ENCODE peak calls at places on chromosomes 3 and 15, in four cellular contexts. Y is mesenchymal stem cell, P is H9, R is H1. D is an unnamed sample.

GRCh38 chr3:196803891-196804468 is 63.7 kb upstream of the SENP5 start:
- DNase-seq in Y (no peak), P (no peak), R (no peak), D (no peak)

GRCh38 chr15:98146031-98146430 is 185.5 kb downstream of the ARRDC4 start:
- DNase-seq in Y (no peak), P (no peak), R (no peak), D (no peak)

GRCh38 chr3:10950476-10951294 is 41.9 kb upstream of the SLC6A1 start:
- DNase-seq in Y (peak; percentile 15), P (peak; percentile 62), R (no peak), D (no peak)

GRCh38 chr3:137642831-137643230 is 121.3 kb upstream of the SOX14 start:
- DNase-seq in Y (no peak), P (no peak), R (no peak), D (no peak)

GRCh38 chr3:132343018-132343612 is 25.9 kb downstream of the ACP3 start:
- DNase-seq in Y (peak; percentile 72), P (peak; percentile 39), R (no peak), D (peak; percentile 48)

GRCh38 chr3:136343873-136344281 is 93.7 kb downstream of the PCCB start:
- DNase-seq in Y (peak; percentile 98), P (no peak), R (no peak), D (no peak)

GRCh38 chr15:51094606-51095569 is at the start of gene TNFAIP8L3:
- DNase-seq in Y (no peak), P (peak; percentile 46), R (no peak), D (peak; percentile 18)

GRCh38 chr3:31634485-31634884 is 101.8 kb downstream of the STT3B start:
- DNase-seq in Y (no peak), P (no peak), R (no peak), D (no peak)

GRCh38 chr15:43150171-43150929 is 17.0 kb downstream of the TMEM62 start:
- DNase-seq in Y (peak; percentile 99), P (no peak), R (no peak), D (no peak)

GRCh38 chr15:90402806-90403205 is 14.8 kb downstream of the IQGAP1 start:
- DNase-seq in Y (no peak), P (no peak), R (no peak), D (no peak)

GRCh38 chr3:19543212-19543841 is 390.7 kb downstream of the EFHB start:
- DNase-seq in Y (no peak), P (peak; percentile 49), R (no peak), D (peak; percentile 9)

GRCh38 chr3:105885261-105885660 is 16.4 kb upstream of the CBLB start:
- DNase-seq in Y (no peak), P (no peak), R (no peak), D (no peak)

GRCh38 chr15:39586387-39587171 is 5.7 kb downstream of the THBS1 start:
- DNase-seq in Y (peak; percentile 60), P (no peak), R (no peak), D (no peak)

GRCh38 chr3:11548721-11549131 is 95.0 kb downstream of the VGLL4 start:
- DNase-seq in Y (peak; percentile 78), P (no peak), R (no peak), D (no peak)

GRCh38 chr15:58228708-58229107 is 90.5 kb downstream of the AQP9 start:
- DNase-seq in Y (peak; percentile 90), P (no peak), R (no peak), D (no peak)

GRCh38 chr3:195810455-195810845 is 1.3 kb downstream of the MUC4 start:
- DNase-seq in Y (no peak), P (no peak), R (no peak), D (no peak)

GRCh38 chr3:167113466-167113865 is 266.6 kb downstream of the ZBBX start:
- DNase-seq in Y (no peak), P (no peak), R (no peak), D (peak; percentile 20)

GRCh38 chr3:184740509-184741258 is 28.8 kb upstream of the MAGEF1 start:
- DNase-seq in Y (peak; percentile 60), P (peak; percentile 24), R (no peak), D (no peak)

GRCh38 chr3:149042766-149043386 is 43.5 kb downstream of the HLTF start:
- DNase-seq in Y (peak; percentile 13), P (no peak), R (no peak), D (no peak)

GRCh38 chr15:82995938-82996337 is 9.9 kb downstream of the RAMAC start:
- DNase-seq in Y (peak; percentile 37), P (no peak), R (no peak), D (no peak)

GRCh38 chr3:194930439-194931204 is 244.9 kb downstream of the FAM43A start:
- DNase-seq in Y (peak; percentile 79), P (no peak), R (no peak), D (no peak)

GRCh38 chr3:158368271-158368670 is 202.7 kb upstream of the MLF1 start:
- DNase-seq in Y (no peak), P (no peak), R (no peak), D (peak; percentile 18)

GRCh38 chr15:73346735-73347312 is 21.9 kb downstream of the HCN4 start:
- DNase-seq in Y (peak; percentile 42), P (peak; percentile 81), R (peak; percentile 34), D (peak; percentile 74)

GRCh38 chr15:73865379-73865778 is 8.0 kb upstream of the TBC1D21 start:
- DNase-seq in Y (no peak), P (no peak), R (no peak), D (no peak)

GRCh38 chr3:72171461-72171860 is 386.5 kb upstream of the PROK2 start:
- DNase-seq in Y (no peak), P (no peak), R (no peak), D (no peak)

GRCh38 chr15:62739082-62739481 is 303.5 kb upstream of the TPM1 start:
- DNase-seq in Y (peak; percentile 23), P (no peak), R (no peak), D (no peak)

GRCh38 chr3:7820969-7821368 is 680.7 kb upstream of the LMCD1 start:
- DNase-seq in Y (no peak), P (no peak), R (no peak), D (no peak)

GRCh38 chr3:46668116-46668515 is 25.4 kb downstream of the ALS2CL start:
- DNase-seq in Y (no peak), P (peak; percentile 22), R (no peak), D (no peak)

GRCh38 chr15:85404922-85405293 is 24.5 kb downstream of the AKAP13 start:
- DNase-seq in Y (peak; percentile 48), P (no peak), R (no peak), D (peak; percentile 27)

GRCh38 chr3:112984485-112984884 is 6.3 kb upstream of the GTPBP8 start:
- DNase-seq in Y (peak; percentile 49), P (no peak), R (no peak), D (no peak)

GRCh38 chr15:22811640-22812039 is 25.2 kb downstream of the NIPA1 start:
- DNase-seq in Y (peak; percentile 37), P (peak; percentile 64), R (no peak), D (no peak)

GRCh38 chr3:113094514-113094913 is 103.7 kb downstream of the GTPBP8 start:
- DNase-seq in Y (no peak), P (no peak), R (no peak), D (peak; percentile 57)

GRCh38 chr3:70815817-70816216 is 503.4 kb upstream of the MDFIC2 start:
- DNase-seq in Y (no peak), P (no peak), R (no peak), D (no peak)

GRCh38 chr3:179630753-179631451 is 21.9 kb upstream of the USP13 start:
- DNase-seq in Y (no peak), P (no peak), R (no peak), D (no peak)

GRCh38 chr3:13867727-13868126 is 12.1 kb downstream of the WNT7A start:
- DNase-seq in Y (no peak), P (no peak), R (no peak), D (no peak)

GRCh38 chr3:106810461-106810733 is 566.8 kb upstream of the CCDC54 start:
- DNase-seq in Y (peak; percentile 3), P (no peak), R (no peak), D (no peak)

GRCh38 chr3:69294014-69294771 is 91.7 kb downstream of the FRMD4B start:
- DNase-seq in Y (peak; percentile 62), P (no peak), R (no peak), D (no peak)

GRCh38 chr3:42728668-42729364 is 26.2 kb upstream of the HHATL start:
- DNase-seq in Y (no peak), P (peak; percentile 21), R (no peak), D (no peak)

GRCh38 chr15:82851981-82852511 is 42.6 kb downstream of the WHAMM start:
- DNase-seq in Y (no peak), P (no peak), R (no peak), D (no peak)

GRCh38 chr3:23761440-23761896 is 44.3 kb upstream of the UBE2E1 start:
- DNase-seq in Y (peak; percentile 67), P (peak; percentile 66), R (no peak), D (no peak)
- H2BK15ac ChIP-seq in Y (no peak overlapping the region), P (no peak overlapping the region), R (no peak overlapping the region), D (no peak overlapping the region)

GRCh38 chr3:29279830-29280229 is 1.0 kb upstream of the RBMS3 start:
- DNase-seq in Y (peak; percentile 37), P (no peak), R (no peak), D (no peak)
- H2BK12ac ChIP-seq in Y (no peak overlapping the region), P (no peak overlapping the region), R (no peak overlapping the region), D (no peak overlapping the region)

DNA sequence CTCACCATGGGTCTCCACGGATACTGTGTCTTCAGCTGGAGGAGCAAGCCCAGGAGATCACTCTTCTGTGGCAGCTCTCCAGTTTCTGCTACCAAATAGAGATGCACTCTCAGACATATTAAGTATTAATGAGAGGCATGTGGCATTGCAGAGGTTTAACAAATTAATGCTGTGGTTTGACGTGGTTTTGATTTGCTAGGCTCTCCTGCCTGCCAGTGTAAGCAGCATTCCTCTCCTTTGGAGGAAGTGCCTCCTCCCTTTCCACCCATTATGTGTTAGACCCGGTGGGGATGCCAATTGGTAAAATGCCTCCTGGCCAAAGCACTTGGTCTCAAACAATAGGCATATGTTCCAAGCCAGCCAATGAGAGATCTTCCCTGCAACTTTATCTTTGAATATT is 124.8 kb downstream of the MYLK start:
- DNase-seq in Y (no peak), P (no peak), R (no peak), D (no peak)
- H2AK5ac ChIP-seq in Y (peak overlapping the region; percentile 79), P (no peak overlapping the region), R (no peak overlapping the region), D (no peak overlapping the region)

GRCh38 chr3:33364060-33364459 is 76.1 kb downstream of the UBP1 start:
- DNase-seq in Y (no peak), P (no peak), R (no peak), D (no peak)
- H2BK15ac ChIP-seq in Y (no peak overlapping the region), P (no peak overlapping the region), R (no peak overlapping the region), D (no peak overlapping the region)

GRCh38 chr3:29092348-29092747 is 188.5 kb upstream of the RBMS3 start:
- DNase-seq in Y (no peak), P (no peak), R (no peak), D (no peak)
- H2BK12ac ChIP-seq in Y (no peak overlapping the region), P (no peak overlapping the region), R (no peak overlapping the region), D (no peak overlapping the region)

DNA sequence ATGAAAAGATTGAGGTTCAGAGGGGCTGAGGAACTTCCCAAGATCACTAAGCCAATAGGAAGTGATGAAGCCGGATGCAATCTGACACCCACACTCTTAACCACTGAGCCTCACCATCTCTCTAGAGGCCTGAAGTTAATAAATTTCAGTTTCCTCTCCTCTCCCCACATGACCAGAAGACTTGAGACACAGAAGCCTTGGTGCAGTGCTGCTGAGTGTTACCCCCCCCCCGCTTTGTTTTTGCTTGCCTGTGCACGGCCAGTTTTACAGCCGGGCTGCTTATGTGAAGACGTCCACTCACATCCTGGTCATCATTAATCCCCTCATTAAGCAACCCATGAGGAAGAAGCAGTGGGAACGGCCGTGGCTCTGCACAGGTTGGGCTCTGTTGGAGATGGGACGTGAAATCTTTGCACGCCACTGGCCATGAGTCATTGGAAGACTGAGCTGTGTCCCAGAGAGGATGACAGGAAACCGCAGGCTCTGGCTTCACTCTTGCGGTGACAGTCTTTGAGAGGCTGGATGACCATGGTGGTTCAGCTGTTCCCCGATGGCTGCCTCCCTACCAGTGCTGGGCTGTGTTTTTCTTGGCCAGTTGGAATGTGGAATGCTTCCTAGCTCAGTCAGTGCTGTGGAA is 232.5 kb upstream of the LRTM1 start:
- DNase-seq in Y (peak; percentile 100), P (no peak), R (no peak), D (no peak)
- H2AK5ac ChIP-seq in Y (no peak overlapping the region), P (no peak overlapping the region), R (no peak overlapping the region), D (no peak overlapping the region)

D was measured in neuronal stem cell.